ENCODE peak calls at places on chromosomes 6 and 20, in six cellular contexts. A is IMR-90, B is tibial nerve, K is psoas muscle, P is H9, Q is kidney. T is an unnamed sample.

GRCh38 chr20:25299801-25300200 is 51.9 kb downstream of the PYGB start:
- DNase-seq in A (peak), B (no peak), K (no peak), P (no peak), Q (peak), T (no peak)

GRCh38 chr6:144634371-144634770 is 349.2 kb downstream of the UTRN start:
- DNase-seq in A (no peak), B (no peak), K (no peak), P (no peak), Q (no peak), T (no peak)

GRCh38 chr6:99614430-99615161 is 8.0 kb downstream of the PRDM13 start:
- DNase-seq in A (no peak), B (no peak), K (peak), P (peak), Q (no peak), T (no peak)

GRCh38 chr6:107280791-107281190 is 165.5 kb upstream of the BEND3 start:
- DNase-seq in A (no peak), B (no peak), K (no peak), P (no peak), Q (no peak), T (no peak)

GRCh38 chr20:32365560-32365959 is 7.4 kb downstream of the ASXL1 start:
- DNase-seq in A (no peak), B (no peak), K (no peak), P (no peak), Q (no peak), T (no peak)

GRCh38 chr6:105748737-105749161 is 337.4 kb upstream of the PRDM1 start:
- DNase-seq in A (peak), B (no peak), K (no peak), P (no peak), Q (peak), T (no peak)

GRCh38 chr6:36788768-36789167 is 50.5 kb downstream of the CPNE5 start:
- DNase-seq in A (peak), B (no peak), K (no peak), P (no peak), Q (peak), T (no peak)

GRCh38 chr20:53081916-53082863 is 110.0 kb downstream of the TSHZ2 start:
- DNase-seq in A (no peak), B (no peak), K (no peak), P (no peak), Q (no peak), T (no peak)

GRCh38 chr20:17650301-17650761 is 31.7 kb downstream of the RRBP1 start:
- DNase-seq in A (no peak), B (no peak), K (peak), P (no peak), Q (no peak), T (no peak)

DNA sequence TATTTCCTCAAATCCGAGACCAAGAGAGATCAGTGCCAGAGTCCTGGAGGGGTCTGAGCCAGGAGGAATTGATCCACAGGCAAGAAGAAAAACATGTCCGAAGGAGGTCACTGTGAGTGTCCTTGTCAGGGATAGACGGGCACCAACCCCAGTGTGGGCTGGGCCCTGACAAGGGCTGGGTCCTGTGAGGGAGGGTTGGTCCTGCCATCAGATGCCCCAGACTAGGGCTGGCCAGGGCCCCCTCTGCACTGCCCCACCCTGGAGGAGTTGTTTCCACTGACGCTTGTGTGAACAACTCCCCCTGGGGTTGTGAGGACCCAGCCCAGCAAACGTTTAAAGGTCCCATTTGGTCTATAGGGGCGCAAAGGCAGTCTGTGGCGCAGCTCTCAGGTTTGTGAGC is 104.2 kb downstream of the BMP7 start:
- DNase-seq in A (no peak), B (no peak), K (no peak), P (no peak), Q (no peak), T (no peak)
- H3K27ac ChIP-seq in A (no peak), B (no peak), K (no peak), P (no peak), Q (no peak), T (no peak)

DNA sequence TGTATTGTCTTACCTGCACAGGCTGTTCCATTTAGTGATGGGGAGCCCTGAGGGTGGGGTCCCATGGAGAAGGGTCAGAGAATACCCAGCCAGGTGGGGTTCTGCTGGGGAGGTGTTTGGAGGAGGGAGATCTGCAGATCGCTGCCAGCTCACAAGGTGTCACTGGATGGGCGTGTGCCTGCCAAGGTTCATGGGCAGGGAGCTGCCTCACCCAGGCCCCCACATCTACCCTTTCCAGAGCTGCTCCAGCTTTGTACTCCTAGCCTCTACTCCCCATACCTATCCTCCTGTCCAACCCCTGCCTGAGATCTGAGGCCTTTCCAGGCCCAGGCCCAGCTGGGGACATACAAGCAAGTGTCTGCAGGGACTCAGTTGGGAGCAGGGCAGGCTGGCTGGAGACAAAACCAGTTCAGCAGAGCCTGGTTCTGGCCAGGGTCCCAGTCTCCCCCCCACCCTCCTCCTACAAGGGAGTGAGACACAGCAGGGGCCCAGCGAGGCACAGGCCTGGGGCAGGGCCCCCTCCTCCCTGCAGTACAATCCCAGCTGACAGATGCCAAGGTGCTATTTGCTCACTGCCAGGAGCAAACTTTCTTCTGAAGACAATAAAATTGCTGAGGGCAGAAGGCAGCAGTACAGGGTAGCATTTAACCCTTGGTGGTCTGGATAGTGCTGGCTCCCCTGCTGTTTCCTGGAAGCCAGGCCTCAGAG is 19.7 kb downstream of the SPDEF start:
- DNase-seq in A (no peak), B (no peak), K (no peak), P (no peak), Q (no peak), T (no peak)
- H3K27ac ChIP-seq in A (no peak), B (no peak), K (no peak), P (no peak), Q (no peak), T (no peak)

GRCh38 chr6:32580593-32580992 is 9.1 kb downstream of the HLA-DRB1 start:
- DNase-seq in A (no peak), B (no peak), K (no peak), P (no peak), Q (no peak), T (no peak)

GRCh38 chr6:32588156-32588555 is 1.5 kb downstream of the HLA-DRB1 start:
- DNase-seq in A (no peak), B (no peak), K (no peak), P (no peak), Q (no peak), T (no peak)

GRCh38 chr6:32581275-32582095 is 8.2 kb downstream of the HLA-DRB1 start:
- DNase-seq in A (no peak), B (no peak), K (no peak), P (no peak), Q (no peak), T (no peak)

GRCh38 chr6:32578962-32579361 is 10.7 kb downstream of the HLA-DRB1 start:
- DNase-seq in A (no peak), B (no peak), K (no peak), P (no peak), Q (no peak), T (no peak)

DNA sequence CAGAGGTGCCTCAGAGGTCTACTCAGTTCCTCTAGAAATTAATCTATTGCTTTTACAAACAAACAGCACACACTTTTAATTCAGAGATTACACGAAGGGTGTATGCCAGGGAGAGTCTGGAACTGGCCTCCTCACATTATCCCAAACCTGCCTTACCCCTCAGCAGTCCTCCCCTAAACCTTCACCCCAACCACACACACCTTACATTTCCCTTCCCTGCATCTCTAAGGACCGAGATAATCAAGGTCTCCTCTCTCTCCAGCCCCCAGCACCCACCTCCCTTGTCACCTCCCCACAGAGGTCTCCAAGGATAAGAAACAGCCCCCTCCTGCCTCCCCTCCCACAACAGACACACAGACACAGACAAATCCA is 6.1 kb downstream of the HLA-DRB1 start:
- DNase-seq in A (no peak), B (no peak), K (no peak), P (no peak), Q (no peak), T (no peak)
- H3K27ac ChIP-seq in A (no peak), B (no peak), K (no peak), P (no peak), Q (no peak), T (no peak)

GRCh38 chr6:44020664-44021425 is 106.4 kb downstream of the MRPL14 start:
- DNase-seq in A (no peak), B (no peak), K (no peak), P (no peak), Q (no peak), T (no peak)

GRCh38 chr6:44022671-44023352 is 104.4 kb downstream of the MRPL14 start:
- DNase-seq in A (no peak), B (no peak), K (no peak), P (no peak), Q (peak), T (no peak)

GRCh38 chr6:44022296-44022661 is 105.0 kb downstream of the MRPL14 start:
- DNase-seq in A (peak), B (no peak), K (no peak), P (peak), Q (peak), T (no peak)

GRCh38 chr6:44021628-44022295 is 105.5 kb downstream of the MRPL14 start:
- DNase-seq in A (no peak), B (no peak), K (no peak), P (no peak), Q (peak), T (no peak)

GRCh38 chr6:44020148-44020547 is 107.1 kb downstream of the MRPL14 start:
- DNase-seq in A (peak), B (no peak), K (no peak), P (no peak), Q (peak), T (no peak)
- H3K27ac ChIP-seq in A (peak), B (no peak), K (no peak), P (no peak), Q (no peak), T (no peak)

GRCh38 chr6:67883500-67884366 is 751.3 kb upstream of the ADGRB3 start:
- DNase-seq in A (no peak), B (no peak), K (no peak), P (no peak), Q (no peak), T (no peak)

GRCh38 chr6:67880939-67881705 is 754.0 kb upstream of the ADGRB3 start:
- DNase-seq in A (no peak), B (no peak), K (no peak), P (no peak), Q (no peak), T (no peak)

GRCh38 chr6:67884442-67884841 is 750.6 kb upstream of the ADGRB3 start:
- DNase-seq in A (no peak), B (no peak), K (no peak), P (no peak), Q (no peak), T (no peak)

GRCh38 chr6:67882436-67883311 is 752.4 kb upstream of the ADGRB3 start:
- DNase-seq in A (no peak), B (no peak), K (no peak), P (no peak), Q (no peak), T (no peak)

GRCh38 chr6:67881706-67882065 is 753.4 kb upstream of the ADGRB3 start:
- DNase-seq in A (no peak), B (no peak), K (no peak), P (no peak), Q (no peak), T (no peak)
- H3K27ac ChIP-seq in A (no peak), B (no peak), K (no peak), P (no peak), Q (no peak), T (no peak)